ENCODE peak calls at places on chromosomes 11 and 22, in six cellular contexts. One of them, this sample, is unnamed.

GRCh38 chr22:44683881-44684280 is 18.1 kb upstream of the PRR5 start:
- DNase-seq in transverse colon: no peak
- DNase-seq in Panc1: no peak
- DNase-seq in Caco-2: no peak
- DNase-seq in cardiac muscle cell: no peak
- DNase-seq in right lobe of liver: no peak
- DNase-seq in this sample: no peak

GRCh38 chr11:35087648-35088047 is 51.3 kb upstream of the CD44 start:
- DNase-seq in transverse colon: no peak
- DNase-seq in Panc1: no peak
- DNase-seq in Caco-2: no peak
- DNase-seq in cardiac muscle cell: peak; percentile 90
- DNase-seq in right lobe of liver: no peak
- DNase-seq in this sample: no peak

GRCh38 chr11:128867277-128867676 is at the start of gene KCNJ1:
- DNase-seq in transverse colon: no peak
- DNase-seq in Panc1: no peak
- DNase-seq in Caco-2: no peak
- DNase-seq in cardiac muscle cell: no peak
- DNase-seq in right lobe of liver: no peak
- DNase-seq in this sample: no peak

GRCh38 chr11:35115688-35116030 is 23.3 kb upstream of the CD44 start:
- DNase-seq in transverse colon: no peak
- DNase-seq in Panc1: no peak
- DNase-seq in Caco-2: no peak
- DNase-seq in cardiac muscle cell: no peak
- DNase-seq in right lobe of liver: no peak
- DNase-seq in this sample: no peak

GRCh38 chr22:19178065-19178658 is 374 bp downstream of the SLC25A1 start:
- DNase-seq in transverse colon: peak; percentile 72
- DNase-seq in Panc1: no peak
- DNase-seq in Caco-2: peak; percentile 63
- DNase-seq in cardiac muscle cell: no peak
- DNase-seq in right lobe of liver: peak; percentile 79
- DNase-seq in this sample: no peak

GRCh38 chr11:38543311-38543710 is 1945.3 kb upstream of the RAG2 start:
- DNase-seq in transverse colon: no peak
- DNase-seq in Panc1: no peak
- DNase-seq in Caco-2: no peak
- DNase-seq in cardiac muscle cell: peak; percentile 8
- DNase-seq in right lobe of liver: no peak
- DNase-seq in this sample: no peak

GRCh38 chr11:118145285-118146227 is 7.1 kb downstream of the SCN4B start:
- DNase-seq in transverse colon: peak; percentile 96
- DNase-seq in Panc1: peak; percentile 50
- DNase-seq in Caco-2: peak; percentile 96
- DNase-seq in cardiac muscle cell: peak; percentile 72
- DNase-seq in right lobe of liver: peak; percentile 93
- DNase-seq in this sample: peak; percentile 70

GRCh38 chr22:33271390-33272161 is 213.4 kb upstream of the SYN3 start:
- DNase-seq in transverse colon: peak; percentile 44
- DNase-seq in Panc1: no peak
- DNase-seq in Caco-2: no peak
- DNase-seq in cardiac muscle cell: peak; percentile 24
- DNase-seq in right lobe of liver: peak; percentile 93
- DNase-seq in this sample: no peak

GRCh38 chr11:59776210-59777066 is 21.3 kb downstream of the STX3 start:
- DNase-seq in transverse colon: no peak
- DNase-seq in Panc1: peak; percentile 81
- DNase-seq in Caco-2: peak; percentile 68
- DNase-seq in cardiac muscle cell: peak; percentile 38
- DNase-seq in right lobe of liver: no peak
- DNase-seq in this sample: no peak

GRCh38 chr11:18065572-18065971 is 19.5 kb upstream of the TPH1 start:
- DNase-seq in transverse colon: peak; percentile 32
- DNase-seq in Panc1: no peak
- DNase-seq in Caco-2: no peak
- DNase-seq in cardiac muscle cell: no peak
- DNase-seq in right lobe of liver: no peak
- DNase-seq in this sample: no peak

GRCh38 chr11:47766363-47767227 is 546 bp downstream of the FNBP4 start:
- DNase-seq in transverse colon: peak; percentile 81
- DNase-seq in Panc1: no peak
- DNase-seq in Caco-2: peak; percentile 50
- DNase-seq in cardiac muscle cell: peak; percentile 68
- DNase-seq in right lobe of liver: peak; percentile 76
- DNase-seq in this sample: peak; percentile 63

GRCh38 chr11:12761029-12761428 is 86.8 kb downstream of the TEAD1 start:
- DNase-seq in transverse colon: no peak
- DNase-seq in Panc1: no peak
- DNase-seq in Caco-2: no peak
- DNase-seq in cardiac muscle cell: peak; percentile 51
- DNase-seq in right lobe of liver: no peak
- DNase-seq in this sample: no peak

GRCh38 chr11:34501500-34501899 is 12.1 kb downstream of the ELF5 start:
- DNase-seq in transverse colon: no peak
- DNase-seq in Panc1: no peak
- DNase-seq in Caco-2: no peak
- DNase-seq in cardiac muscle cell: peak; percentile 92
- DNase-seq in right lobe of liver: peak; percentile 83
- DNase-seq in this sample: no peak

GRCh38 chr11:125164422-125165110 is at the start of gene PKNOX2:
- DNase-seq in transverse colon: peak; percentile 50
- DNase-seq in Panc1: no peak
- DNase-seq in Caco-2: peak; percentile 71
- DNase-seq in cardiac muscle cell: peak; percentile 89
- DNase-seq in right lobe of liver: peak; percentile 70
- DNase-seq in this sample: peak; percentile 72

GRCh38 chr22:44587004-44587793 is 89.2 kb upstream of the RTL6 start:
- DNase-seq in transverse colon: no peak
- DNase-seq in Panc1: no peak
- DNase-seq in Caco-2: no peak
- DNase-seq in cardiac muscle cell: peak; percentile 23
- DNase-seq in right lobe of liver: no peak
- DNase-seq in this sample: no peak

GRCh38 chr11:11876458-11876857 is 34.7 kb downstream of the USP47 start:
- DNase-seq in transverse colon: no peak
- DNase-seq in Panc1: no peak
- DNase-seq in Caco-2: peak; percentile 43
- DNase-seq in cardiac muscle cell: no peak
- DNase-seq in right lobe of liver: no peak
- DNase-seq in this sample: no peak

GRCh38 chr22:23404689-23405365 is 175.3 kb downstream of the IGLL1 start:
- DNase-seq in transverse colon: no peak
- DNase-seq in Panc1: no peak
- DNase-seq in Caco-2: no peak
- DNase-seq in cardiac muscle cell: peak; percentile 48
- DNase-seq in right lobe of liver: no peak
- DNase-seq in this sample: no peak

GRCh38 chr11:13215157-13215556 is 62.4 kb upstream of the BMAL1 start:
- DNase-seq in transverse colon: no peak
- DNase-seq in Panc1: no peak
- DNase-seq in Caco-2: no peak
- DNase-seq in cardiac muscle cell: no peak
- DNase-seq in right lobe of liver: no peak
- DNase-seq in this sample: no peak

GRCh38 chr11:122213111-122213510 is 97.1 kb upstream of the BLID start:
- DNase-seq in transverse colon: no peak
- DNase-seq in Panc1: no peak
- DNase-seq in Caco-2: no peak
- DNase-seq in cardiac muscle cell: no peak
- DNase-seq in right lobe of liver: no peak
- DNase-seq in this sample: no peak

GRCh38 chr11:1748467-1749019 is 1.9 kb downstream of the IFITM10 start:
- DNase-seq in transverse colon: no peak
- DNase-seq in Panc1: no peak
- DNase-seq in Caco-2: no peak
- DNase-seq in cardiac muscle cell: no peak
- DNase-seq in right lobe of liver: no peak
- DNase-seq in this sample: no peak

GRCh38 chr22:20537983-20538382 is 30.6 kb downstream of the MED15 start:
- DNase-seq in transverse colon: no peak
- DNase-seq in Panc1: no peak
- DNase-seq in Caco-2: no peak
- DNase-seq in cardiac muscle cell: no peak
- DNase-seq in right lobe of liver: no peak
- DNase-seq in this sample: no peak

GRCh38 chr22:23527971-23528740 is 51.9 kb downstream of the IGLL1 start:
- DNase-seq in transverse colon: no peak
- DNase-seq in Panc1: no peak
- DNase-seq in Caco-2: no peak
- DNase-seq in cardiac muscle cell: no peak
- DNase-seq in right lobe of liver: no peak
- DNase-seq in this sample: no peak

GRCh38 chr11:86202013-86202336 is 42.6 kb upstream of the EED start:
- DNase-seq in transverse colon: no peak
- DNase-seq in Panc1: no peak
- DNase-seq in Caco-2: no peak
- DNase-seq in cardiac muscle cell: no peak
- DNase-seq in right lobe of liver: no peak
- DNase-seq in this sample: no peak

GRCh38 chr22:23529166-23530103 is 50.7 kb downstream of the IGLL1 start:
- DNase-seq in transverse colon: no peak
- DNase-seq in Panc1: no peak
- DNase-seq in Caco-2: no peak
- DNase-seq in cardiac muscle cell: peak; percentile 18
- DNase-seq in right lobe of liver: no peak
- DNase-seq in this sample: no peak

GRCh38 chr11:2736577-2737225 is 36.9 kb upstream of the KCNQ1OT1 start:
- DNase-seq in transverse colon: peak; percentile 27
- DNase-seq in Panc1: no peak
- DNase-seq in Caco-2: no peak
- DNase-seq in cardiac muscle cell: no peak
- DNase-seq in right lobe of liver: no peak
- DNase-seq in this sample: no peak

GRCh38 chr11:133967599-133968238 is 11.0 kb upstream of the IGSF9B start:
- DNase-seq in transverse colon: no peak
- DNase-seq in Panc1: no peak
- DNase-seq in Caco-2: no peak
- DNase-seq in cardiac muscle cell: no peak
- DNase-seq in right lobe of liver: no peak
- DNase-seq in this sample: no peak

GRCh38 chr22:50218996-50219727 is 18.4 kb downstream of the SELENOO start:
- DNase-seq in transverse colon: peak; percentile 89
- DNase-seq in Panc1: no peak
- DNase-seq in Caco-2: peak; percentile 42
- DNase-seq in cardiac muscle cell: peak; percentile 87
- DNase-seq in right lobe of liver: peak; percentile 98
- DNase-seq in this sample: peak; percentile 73

GRCh38 chr11:469684-470667 is 19.9 kb downstream of the PTDSS2 start:
- DNase-seq in transverse colon: peak; percentile 62
- DNase-seq in Panc1: no peak
- DNase-seq in Caco-2: no peak
- DNase-seq in cardiac muscle cell: peak; percentile 90
- DNase-seq in right lobe of liver: peak; percentile 91
- DNase-seq in this sample: peak; percentile 35

GRCh38 chr22:33922268-33922667 is 2.0 kb upstream of the LARGE1 start:
- DNase-seq in transverse colon: peak; percentile 39
- DNase-seq in Panc1: no peak
- DNase-seq in Caco-2: no peak
- DNase-seq in cardiac muscle cell: peak; percentile 40
- DNase-seq in right lobe of liver: peak; percentile 58
- DNase-seq in this sample: peak; percentile 36

GRCh38 chr11:72233773-72234513 is 9.4 kb downstream of the INPPL1 start:
- DNase-seq in transverse colon: no peak
- DNase-seq in Panc1: no peak
- DNase-seq in Caco-2: peak; percentile 32
- DNase-seq in cardiac muscle cell: no peak
- DNase-seq in right lobe of liver: peak; percentile 43
- DNase-seq in this sample: no peak

DNA sequence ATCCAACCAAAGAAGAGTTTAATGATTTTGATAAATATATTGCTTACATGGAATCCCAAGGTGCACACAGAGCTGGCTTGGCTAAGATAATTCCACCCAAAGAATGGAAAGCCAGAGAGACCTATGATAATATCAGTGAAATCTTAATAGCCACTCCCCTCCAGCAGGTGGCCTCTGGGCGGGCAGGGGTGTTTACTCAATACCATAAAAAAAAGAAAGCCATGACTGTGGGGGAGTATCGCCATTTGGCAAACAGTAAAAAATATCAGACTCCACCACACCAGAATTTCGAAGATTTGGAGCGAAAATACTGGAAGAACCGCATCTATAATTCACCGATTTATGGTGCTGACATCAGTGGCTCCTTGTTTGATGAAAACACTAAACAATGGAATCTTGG is 23.9 kb downstream of the KDM4D start:
- DNase-seq in transverse colon: no peak
- DNase-seq in Panc1: no peak
- DNase-seq in Caco-2: no peak
- DNase-seq in cardiac muscle cell: no peak
- DNase-seq in right lobe of liver: no peak
- DNase-seq in this sample: no peak
- TF ChIP-seq CTCF in transverse colon: no peak
- TF ChIP-seq CTCF in Panc1: peak; percentile 10
- TF ChIP-seq CTCF in Caco-2: peak; percentile 46
- TF ChIP-seq CTCF in cardiac muscle cell: no peak
- TF ChIP-seq CTCF in right lobe of liver: no peak
- TF ChIP-seq CTCF in this sample: no peak

GRCh38 chr11:78986305-78986704 is 411.6 kb upstream of the NARS2 start:
- DNase-seq in transverse colon: no peak
- DNase-seq in Panc1: no peak
- DNase-seq in Caco-2: no peak
- DNase-seq in cardiac muscle cell: no peak
- DNase-seq in right lobe of liver: peak; percentile 57
- DNase-seq in this sample: no peak
- H3K4me3 ChIP-seq in transverse colon: no peak overlapping the region
- H3K4me3 ChIP-seq in Panc1: no peak overlapping the region
- H3K4me3 ChIP-seq in Caco-2: no peak overlapping the region
- H3K4me3 ChIP-seq in cardiac muscle cell: no peak overlapping the region
- H3K4me3 ChIP-seq in right lobe of liver: no peak overlapping the region
- H3K4me3 ChIP-seq in this sample: no peak overlapping the region

DNA sequence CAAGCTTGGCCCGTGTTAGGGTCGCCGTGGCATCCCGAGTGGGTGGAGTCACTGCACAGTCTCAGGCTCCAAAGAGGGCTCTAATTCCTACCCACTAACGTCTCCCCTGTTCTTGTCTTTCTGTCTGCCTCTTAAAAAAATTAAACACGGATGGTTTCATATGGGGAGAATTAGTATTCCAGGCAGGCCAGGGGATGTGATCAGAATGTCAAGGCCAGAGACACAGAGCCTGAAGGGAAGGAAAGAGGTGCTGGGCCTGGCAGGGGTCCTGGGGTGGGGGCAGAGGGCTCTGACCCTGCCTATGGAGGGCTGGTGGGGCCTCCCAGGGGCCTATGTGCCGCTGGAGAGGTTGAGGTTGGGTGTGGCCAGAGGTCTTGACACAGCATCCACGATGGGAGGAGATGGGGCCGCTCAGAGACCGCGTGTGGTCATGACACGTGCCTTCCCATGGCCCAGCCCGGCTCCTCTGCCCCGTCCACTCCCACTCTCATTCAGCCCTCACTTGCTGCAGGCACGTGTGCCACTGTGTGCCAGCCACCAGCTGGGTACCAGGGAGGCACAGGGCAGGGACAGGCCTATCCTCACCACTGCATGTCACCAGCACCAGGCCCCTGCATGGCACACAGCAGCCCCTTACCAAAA is 56.5 kb downstream of the FLRT1 start:
- DNase-seq in transverse colon: no peak
- DNase-seq in Panc1: no peak
- DNase-seq in Caco-2: no peak
- DNase-seq in cardiac muscle cell: no peak
- DNase-seq in right lobe of liver: no peak
- DNase-seq in this sample: no peak
- H3K4me1 ChIP-seq in transverse colon: peaks cover 21% of the 10 kb centered on the region
- H3K4me1 ChIP-seq in Panc1: peaks cover 71% of the 10 kb centered on the region
- H3K4me1 ChIP-seq in Caco-2: no peaks in the 10 kb centered on the region
- H3K4me1 ChIP-seq in cardiac muscle cell: peaks cover 18% of the 10 kb centered on the region
- H3K4me1 ChIP-seq in right lobe of liver: peaks cover 28% of the 10 kb centered on the region
- H3K4me1 ChIP-seq in this sample: peaks cover 47% of the 10 kb centered on the region

GRCh38 chr11:97557399-97557798 is 1167.6 kb downstream of the JRKL start:
- DNase-seq in transverse colon: no peak
- DNase-seq in Panc1: no peak
- DNase-seq in Caco-2: no peak
- DNase-seq in cardiac muscle cell: peak; percentile 55
- DNase-seq in right lobe of liver: no peak
- DNase-seq in this sample: no peak
- TF ChIP-seq CTCF in transverse colon: no peak
- TF ChIP-seq CTCF in Panc1: no peak
- TF ChIP-seq CTCF in Caco-2: peak; percentile 19
- TF ChIP-seq CTCF in cardiac muscle cell: peak; percentile 54
- TF ChIP-seq CTCF in right lobe of liver: no peak
- TF ChIP-seq CTCF in this sample: no peak

This sample was measured in tibial nerve.